ENCODE peak calls at places on chromosomes 16 and 17, in five cellular contexts. Y is activated CD8-positive, alpha-beta memory T cell treated with anti-CD3 and anti-CD28 coated beads for 1 hour; A is naive thymus-derived CD8-positive, alpha-beta T cell; F is stimulated activated CD4-positive, alpha-beta T cell treated with anti-CD3 and anti-CD28 coated beads, Interleukin-12 subunit alpha, Interleukin-12 subunit beta, amount 100 ng/mL, for 24 hours; O is mammary epithelial cell. H is an unnamed sample.

GRCh38 chr17:70093163-70093562 is 18.1 kb downstream of the KCNJ16 start:
- DNase-seq in Y (no peak), F (no peak), O (no peak), A (no peak), H (no peak)

GRCh38 chr17:15106540-15106939 is 158.6 kb downstream of the PMP22 start:
- DNase-seq in Y (no peak), F (no peak), O (peak), A (no peak), H (no peak)

GRCh38 chr16:23950291-23950894 is 114.6 kb downstream of the PRKCB start:
- DNase-seq in Y (no peak), A (no peak), O (no peak), F (no peak), H (no peak)

GRCh38 chr17:1440921-1441320 is 15.1 kb downstream of the CRK start:
- DNase-seq in A (no peak), F (no peak), Y (no peak), O (no peak), H (no peak)

GRCh38 chr17:10050597-10051101 is 145.6 kb upstream of the RCVRN start:
- DNase-seq in F (no peak), O (no peak), A (no peak), Y (no peak), H (no peak)

GRCh38 chr16:74868501-74868900 is 93.9 kb upstream of the FA2H start:
- DNase-seq in A (no peak), Y (no peak), F (no peak), O (peak), H (no peak)

GRCh38 chr16:75559564-75560372 is 3.7 kb upstream of the TMEM231 start:
- DNase-seq in Y (no peak), F (no peak), A (no peak), O (peak), H (no peak)

GRCh38 chr16:12067714-12068401 is 91.3 kb downstream of the SNX29 start:
- DNase-seq in F (no peak), A (no peak), O (peak), Y (no peak), H (peak)

GRCh38 chr17:8894673-8895578 is 27.5 kb upstream of the PIK3R6 start:
- DNase-seq in Y (no peak), F (no peak), O (peak), A (no peak), H (peak)

GRCh38 chr17:9402590-9403199 is 172.9 kb downstream of the STX8 start:
- DNase-seq in F (no peak), Y (no peak), O (no peak), A (no peak), H (no peak)

GRCh38 chr17:71849783-71850768 is 270.7 kb upstream of the SOX9 start:
- DNase-seq in A (no peak), O (peak), Y (no peak), F (no peak), H (no peak)

GRCh38 chr17:35519442-35519841 is 18.0 kb downstream of the SLFN12L start:
- DNase-seq in F (no peak), Y (no peak), O (peak), A (no peak), H (no peak)